ENCODE peak calls at places on chromosomes 1 and 21, in six cellular contexts. V, Z, R, P, M and L are unnamed samples.

GRCh38 chr1:11505591-11506538 is 26.9 kb downstream of the DISP3 start:
- DNase-seq in M (no peak), Z (no peak), V (no peak), R (no peak), P (no peak), L (no peak)

GRCh38 chr21:37263827-37264226 is 3.3 kb downstream of the VPS26C start:
- DNase-seq in M (no peak), V (no peak), P (peak), R (no peak), Z (no peak), L (no peak)

GRCh38 chr1:243378666-243379065 is 122.8 kb downstream of the SDCCAG8 start:
- DNase-seq in V (no peak), M (no peak), P (no peak), R (no peak), Z (no peak), L (no peak)

GRCh38 chr21:16358021-16358420 is 628.2 kb downstream of the USP25 start:
- DNase-seq in M (no peak), R (no peak), V (no peak), P (no peak), Z (no peak), L (no peak)

GRCh38 chr1:18939398-18940302 is 16.8 kb downstream of the IFFO2 start:
- DNase-seq in V (no peak), P (no peak), M (no peak), R (no peak), Z (no peak), L (no peak)

GRCh38 chr1:113253187-113253966 is 136.9 kb upstream of the MAGI3 start:
- DNase-seq in V (no peak), Z (no peak), M (no peak), P (no peak), R (no peak), L (no peak)

GRCh38 chr1:84698151-84698651 is 7.9 kb upstream of the SSX2IP start:
- DNase-seq in V (no peak), R (no peak), M (no peak), P (no peak), Z (no peak), L (no peak)

GRCh38 chr1:208475449-208475848 is 231.3 kb upstream of the PLXNA2 start:
- DNase-seq in V (no peak), P (no peak), M (no peak), Z (no peak), R (no peak), L (no peak)

GRCh38 chr21:42515708-42516502 is 2.3 kb downstream of the SLC37A1 start:
- DNase-seq in P (no peak), R (no peak), V (peak), M (no peak), Z (no peak), L (no peak)

GRCh38 chr1:241213147-241213546 is 143.9 kb downstream of the RGS7 start:
- DNase-seq in P (no peak), V (no peak), M (no peak), Z (no peak), R (no peak), L (no peak)

GRCh38 chr1:168312718-168313604 is 32.3 kb downstream of the TBX19 start:
- DNase-seq in P (no peak), R (no peak), V (no peak), Z (no peak), M (no peak), L (no peak)

GRCh38 chr1:64851664-64852063 is 106.8 kb downstream of the RAVER2 start:
- DNase-seq in V (no peak), M (no peak), R (no peak), Z (no peak), P (no peak), L (no peak)

GRCh38 chr1:77929806-77930205 is 41.4 kb downstream of the NEXN start:
- DNase-seq in R (no peak), M (no peak), Z (no peak), P (no peak), V (no peak), L (no peak)

GRCh38 chr1:89536555-89537393 is 12.1 kb downstream of the LRRC8B start:
- DNase-seq in Z (no peak), R (no peak), M (no peak), V (no peak), P (no peak), L (no peak)

GRCh38 chr1:151981178-151981525 is 12.5 kb downstream of the S100A10 start:
- DNase-seq in P (no peak), Z (no peak), V (no peak), R (no peak), M (no peak), L (no peak)

GRCh38 chr1:219190605-219191004 is 16.9 kb downstream of the LYPLAL1 start:
- DNase-seq in V (no peak), P (no peak), R (no peak), Z (no peak), M (no peak), L (no peak)

GRCh38 chr1:219185486-219186117 is 11.9 kb downstream of the LYPLAL1 start:
- DNase-seq in P (no peak), R (no peak), Z (no peak), M (no peak), V (no peak), L (no peak)

GRCh38 chr1:219189942-219190341 is 16.3 kb downstream of the LYPLAL1 start:
- DNase-seq in P (no peak), Z (no peak), R (no peak), V (no peak), M (no peak), L (no peak)

GRCh38 chr1:219189021-219189824 is 15.5 kb downstream of the LYPLAL1 start:
- DNase-seq in M (no peak), P (no peak), R (no peak), V (no peak), Z (no peak), L (no peak)

GRCh38 chr1:219188331-219188803 is 14.7 kb downstream of the LYPLAL1 start:
- DNase-seq in M (no peak), R (no peak), Z (no peak), P (no peak), V (no peak), L (no peak)
- H3K4me3 ChIP-seq in M (no peak), R (peak), Z (peak), P (no peak), V (no peak), L (no peak)

DNA sequence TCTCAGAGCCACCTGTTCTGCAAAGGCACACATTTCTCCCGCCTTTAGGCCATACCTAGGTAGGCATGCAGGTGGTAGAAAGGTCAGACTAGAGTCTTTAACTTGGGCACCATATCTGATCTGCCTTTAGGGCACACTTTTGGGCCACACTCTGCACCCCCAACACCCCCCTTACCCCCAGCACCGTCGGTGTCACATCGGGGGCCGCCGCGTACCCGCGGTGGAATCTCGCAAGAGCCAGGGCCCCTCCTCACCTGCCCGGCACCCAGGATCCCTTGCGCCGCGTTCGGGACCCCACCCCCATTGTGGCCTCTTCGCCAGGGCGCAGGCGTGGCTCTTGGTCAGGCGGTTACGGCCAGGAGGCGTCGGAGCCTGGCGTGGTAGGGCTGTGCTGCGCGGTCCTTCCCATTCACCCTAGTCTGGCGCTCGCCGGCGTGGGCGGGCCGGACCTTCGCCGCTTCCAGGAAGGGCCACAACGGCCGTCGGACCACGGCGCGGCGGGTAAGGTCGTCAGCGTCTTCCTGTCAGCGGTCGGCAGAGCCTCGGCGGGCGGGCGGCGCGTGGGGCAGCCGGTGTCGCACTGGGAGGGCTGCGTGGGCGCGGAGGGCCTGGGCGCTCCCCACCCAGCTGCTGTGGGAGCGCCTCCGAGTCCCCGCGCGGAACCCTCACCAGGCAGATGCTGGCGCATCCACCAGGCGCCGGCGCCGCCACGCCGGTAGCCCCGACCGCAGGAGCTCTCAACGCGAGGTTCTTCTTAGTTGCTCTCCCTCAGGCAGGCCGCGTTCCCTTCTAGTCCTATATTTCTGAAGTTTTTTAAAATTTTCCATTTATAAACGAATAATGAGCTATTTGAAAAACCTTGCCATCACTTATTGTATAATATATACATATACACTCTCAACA is at the start of gene DNAH14:
- DNase-seq in P (peak), M (peak), V (peak), Z (peak), R (peak), L (no peak)
- TF ChIP-seq CTCF in P (no peak), M (no peak), V (no peak), Z (no peak), R (no peak), L (no peak)

GRCh38 chr1:234997201-234998173 is 131.2 kb downstream of the TOMM20 start:
- DNase-seq in M (peak), P (no peak), Z (peak), V (peak), R (peak), L (peak)
- TF ChIP-seq POLR2A in M (no peak), P (no peak), Z (no peak), V (peak), R (peak), L (no peak)

GRCh38 chr1:173445164-173445563 is 32.0 kb upstream of the PRDX6 start:
- DNase-seq in Z (no peak), P (no peak), M (no peak), V (no peak), R (no peak), L (no peak)
- H3K4me3 ChIP-seq in Z (no peak), P (no peak), M (no peak), V (no peak), R (no peak), L (no peak)

DNA sequence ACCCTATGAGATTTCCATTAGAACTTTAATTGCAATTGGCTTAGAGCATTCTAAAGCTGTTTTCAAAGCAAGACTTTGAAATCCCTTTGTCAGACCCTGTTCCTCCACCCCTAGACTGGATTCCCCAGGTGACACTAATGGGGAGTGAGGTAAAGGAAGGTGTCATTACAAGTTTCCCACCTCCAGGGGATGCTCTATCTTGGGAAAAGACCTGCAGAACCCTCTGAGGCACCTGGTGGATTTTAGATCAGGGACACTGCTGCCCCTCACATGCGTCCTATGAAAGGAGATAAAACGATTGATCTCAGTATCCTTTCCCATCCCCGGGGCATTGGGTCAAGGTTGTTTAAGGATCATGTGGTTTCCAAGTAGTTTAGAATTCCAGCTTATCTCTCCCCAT is 80.3 kb upstream of the RGS4 start:
- DNase-seq in R (no peak), Z (no peak), V (no peak), M (no peak), P (peak), L (no peak)
- TF ChIP-seq CTCF in R (no peak), Z (no peak), V (no peak), M (no peak), P (peak), L (no peak)

GRCh38 chr1:31064685-31065309 is 720 bp downstream of the PUM1 start:
- DNase-seq in P (no peak), M (no peak), R (no peak), V (no peak), Z (peak), L (no peak)

GRCh38 chr1:31062867-31063380 is 2.6 kb downstream of the PUM1 start:
- DNase-seq in M (no peak), P (no peak), V (no peak), R (no peak), Z (no peak), L (no peak)

GRCh38 chr1:31064115-31064514 is 1.4 kb downstream of the PUM1 start:
- DNase-seq in V (no peak), M (no peak), R (no peak), P (no peak), Z (no peak), L (no peak)

GRCh38 chr1:31063636-31064035 is 1.9 kb downstream of the PUM1 start:
- DNase-seq in M (no peak), R (no peak), P (no peak), V (no peak), Z (no peak), L (no peak)

GRCh38 chr1:31065310-31066217 is at the start of gene PUM1:
- DNase-seq in R (peak), P (peak), Z (peak), V (peak), M (peak), L (peak)
- TF ChIP-seq POLR2A in R (peak), P (peak), Z (peak), V (peak), M (no peak), L (peak)

GRCh38 chr1:2952371-2952770 is 68.9 kb upstream of the ACTRT2 start:
- DNase-seq in M (no peak), Z (no peak), R (no peak), P (no peak), V (no peak), L (no peak)

GRCh38 chr1:2951856-2952255 is 69.4 kb upstream of the ACTRT2 start:
- DNase-seq in R (no peak), M (no peak), Z (no peak), P (no peak), V (no peak), L (no peak)

GRCh38 chr1:2952992-2953391 is 68.3 kb upstream of the ACTRT2 start:
- DNase-seq in Z (no peak), M (no peak), V (no peak), P (no peak), R (no peak), L (no peak)

GRCh38 chr1:2955652-2956051 is 65.6 kb upstream of the ACTRT2 start:
- DNase-seq in V (no peak), M (no peak), R (no peak), P (no peak), Z (no peak), L (no peak)

DNA sequence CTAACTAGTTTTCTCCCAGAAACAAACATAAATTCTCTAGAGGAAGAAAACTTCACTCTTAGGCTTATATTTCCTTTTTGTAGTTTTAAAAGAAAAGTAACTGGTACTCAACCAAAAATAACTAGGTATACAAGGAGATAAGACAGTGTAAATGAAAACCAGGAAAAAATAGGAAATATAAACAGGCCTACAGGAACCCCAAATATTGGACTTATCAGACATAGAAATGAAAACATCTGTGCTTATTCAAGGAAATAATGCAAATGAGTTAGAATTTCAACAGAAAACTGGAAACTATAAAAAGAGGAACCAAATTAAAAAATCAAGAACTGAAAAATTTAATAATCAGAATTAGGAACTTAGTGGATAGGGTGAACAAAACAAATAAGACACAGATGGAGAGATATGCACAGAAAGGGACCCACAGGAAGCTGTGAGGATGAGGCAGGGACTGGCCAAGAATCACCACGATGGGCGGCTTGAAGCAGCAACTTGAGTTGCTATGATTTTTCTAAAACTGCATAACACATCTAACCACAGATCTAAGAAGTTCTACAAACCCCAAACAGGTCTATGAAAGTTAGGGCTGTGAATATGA is 67.5 kb upstream of the ACTRT2 start:
- DNase-seq in P (no peak), Z (no peak), R (no peak), M (no peak), V (no peak), L (no peak)
- H3K4me3 ChIP-seq in P (no peak), Z (no peak), R (no peak), M (no peak), V (no peak), L (no peak)

DNA sequence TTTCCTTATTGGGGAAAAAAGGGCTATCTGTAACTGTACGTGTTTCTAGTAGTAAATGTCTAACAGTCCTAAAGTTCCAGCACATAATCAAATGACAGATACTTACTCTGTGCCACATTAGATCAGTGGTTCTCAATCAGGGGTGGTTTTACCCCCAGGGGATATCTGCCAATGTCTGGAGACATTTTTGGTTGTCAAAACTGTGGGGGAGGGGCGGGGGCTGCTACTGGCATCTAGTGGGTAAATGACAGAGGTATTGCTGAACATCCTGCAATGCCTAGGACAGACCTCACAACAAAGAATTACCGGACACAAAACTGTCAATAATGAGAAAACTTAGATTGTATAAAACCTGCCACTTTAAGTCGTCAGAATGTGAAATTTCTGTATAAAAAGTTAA is 33.4 kb upstream of the PTPRC start:
- DNase-seq in M (no peak), R (no peak), Z (no peak), P (no peak), V (no peak), L (no peak)
- TF ChIP-seq CTCF in M (no peak), R (no peak), Z (no peak), P (no peak), V (no peak), L (no peak)